ENCODE peak calls at places on chromosomes 13 and 19, in six cellular contexts. One of them, this sample, is unnamed.

GRCh38 chr19:46821512-46822359 is 28.9 kb downstream of the AP2S1 start:
- DNase-seq in progenitor cell of endocrine pancreas: no peak
- DNase-seq in Calu3: no peak
- DNase-seq in tibial artery: no peak
- DNase-seq in cardiac fibroblast: no peak
- DNase-seq in foreskin fibroblast: no peak
- DNase-seq in this sample: no peak

GRCh38 chr19:39303373-39304184 is 7.4 kb downstream of the IFNL1 start:
- DNase-seq in foreskin fibroblast: no peak
- DNase-seq in Calu3: no peak
- DNase-seq in cardiac fibroblast: no peak
- DNase-seq in progenitor cell of endocrine pancreas: no peak
- DNase-seq in tibial artery: peak
- DNase-seq in this sample: no peak

GRCh38 chr19:45574526-45574925 is 10.1 kb downstream of the OPA3 start:
- DNase-seq in foreskin fibroblast: no peak
- DNase-seq in progenitor cell of endocrine pancreas: no peak
- DNase-seq in cardiac fibroblast: no peak
- DNase-seq in tibial artery: no peak
- DNase-seq in Calu3: no peak
- DNase-seq in this sample: no peak

GRCh38 chr13:93670858-93671257 is 444.3 kb downstream of the GPC6 start:
- DNase-seq in Calu3: no peak
- DNase-seq in cardiac fibroblast: no peak
- DNase-seq in foreskin fibroblast: no peak
- DNase-seq in progenitor cell of endocrine pancreas: no peak
- DNase-seq in tibial artery: no peak
- DNase-seq in this sample: no peak

GRCh38 chr13:48731957-48732569 is 78.3 kb downstream of the CYSLTR2 start:
- DNase-seq in foreskin fibroblast: peak
- DNase-seq in cardiac fibroblast: peak
- DNase-seq in progenitor cell of endocrine pancreas: peak
- DNase-seq in tibial artery: no peak
- DNase-seq in Calu3: peak
- DNase-seq in this sample: peak

GRCh38 chr13:106738279-106738678 is 170.3 kb upstream of the ARGLU1 start:
- DNase-seq in progenitor cell of endocrine pancreas: no peak
- DNase-seq in foreskin fibroblast: no peak
- DNase-seq in cardiac fibroblast: no peak
- DNase-seq in Calu3: no peak
- DNase-seq in tibial artery: no peak
- DNase-seq in this sample: no peak

GRCh38 chr19:18118420-18119242 is 21.1 kb downstream of the MAST3 start:
- DNase-seq in Calu3: no peak
- DNase-seq in progenitor cell of endocrine pancreas: no peak
- DNase-seq in cardiac fibroblast: peak
- DNase-seq in foreskin fibroblast: peak
- DNase-seq in tibial artery: no peak
- DNase-seq in this sample: no peak

GRCh38 chr19:37227996-37228395 is 10.0 kb downstream of the ZNF383 start:
- DNase-seq in foreskin fibroblast: peak
- DNase-seq in Calu3: no peak
- DNase-seq in tibial artery: no peak
- DNase-seq in progenitor cell of endocrine pancreas: peak
- DNase-seq in cardiac fibroblast: no peak
- DNase-seq in this sample: peak

GRCh38 chr19:30420881-30421280 is 48.7 kb downstream of the ZNF536 start:
- DNase-seq in foreskin fibroblast: no peak
- DNase-seq in cardiac fibroblast: no peak
- DNase-seq in progenitor cell of endocrine pancreas: no peak
- DNase-seq in tibial artery: no peak
- DNase-seq in Calu3: no peak
- DNase-seq in this sample: no peak

GRCh38 chr13:29474991-29475390 is 120.5 kb downstream of the SLC7A1 start:
- DNase-seq in progenitor cell of endocrine pancreas: no peak
- DNase-seq in foreskin fibroblast: peak
- DNase-seq in Calu3: no peak
- DNase-seq in cardiac fibroblast: peak
- DNase-seq in tibial artery: no peak
- DNase-seq in this sample: no peak

GRCh38 chr13:18212873-18213272 is 968.8 kb downstream of the TUBA3C start:
- DNase-seq in progenitor cell of endocrine pancreas: no peak
- DNase-seq in tibial artery: no peak
- DNase-seq in Calu3: no peak
- DNase-seq in foreskin fibroblast: peak
- DNase-seq in cardiac fibroblast: peak
- DNase-seq in this sample: no peak

GRCh38 chr19:58547323-58548312 is 3.8 kb downstream of the TRIM28 start:
- DNase-seq in progenitor cell of endocrine pancreas: no peak
- DNase-seq in tibial artery: no peak
- DNase-seq in Calu3: no peak
- DNase-seq in foreskin fibroblast: no peak
- DNase-seq in cardiac fibroblast: no peak
- DNase-seq in this sample: no peak

GRCh38 chr13:61664821-61665705 is 249.4 kb upstream of the PCDH20 start:
- DNase-seq in tibial artery: no peak
- DNase-seq in progenitor cell of endocrine pancreas: no peak
- DNase-seq in foreskin fibroblast: no peak
- DNase-seq in cardiac fibroblast: peak
- DNase-seq in Calu3: no peak
- DNase-seq in this sample: no peak

GRCh38 chr13:112998506-112999280 is 29.7 kb downstream of the MCF2L start:
- DNase-seq in tibial artery: no peak
- DNase-seq in cardiac fibroblast: no peak
- DNase-seq in foreskin fibroblast: no peak
- DNase-seq in progenitor cell of endocrine pancreas: no peak
- DNase-seq in Calu3: no peak
- DNase-seq in this sample: no peak

GRCh38 chr13:42930136-42930535 is 61.9 kb downstream of the EPSTI1 start:
- DNase-seq in cardiac fibroblast: no peak
- DNase-seq in tibial artery: no peak
- DNase-seq in foreskin fibroblast: no peak
- DNase-seq in progenitor cell of endocrine pancreas: no peak
- DNase-seq in Calu3: no peak
- DNase-seq in this sample: no peak

GRCh38 chr13:65606622-65607021 is 1623.5 kb downstream of the PCDH9 start:
- DNase-seq in foreskin fibroblast: peak
- DNase-seq in Calu3: no peak
- DNase-seq in cardiac fibroblast: peak
- DNase-seq in tibial artery: no peak
- DNase-seq in progenitor cell of endocrine pancreas: no peak
- DNase-seq in this sample: no peak

GRCh38 chr13:81795710-81796109 is 1454.8 kb upstream of the SPRY2 start:
- DNase-seq in foreskin fibroblast: no peak
- DNase-seq in Calu3: no peak
- DNase-seq in cardiac fibroblast: no peak
- DNase-seq in progenitor cell of endocrine pancreas: no peak
- DNase-seq in tibial artery: no peak
- DNase-seq in this sample: no peak

GRCh38 chr19:52007436-52007804 is 591 bp downstream of the ZNF615 start:
- DNase-seq in cardiac fibroblast: peak
- DNase-seq in progenitor cell of endocrine pancreas: no peak
- DNase-seq in Calu3: peak
- DNase-seq in tibial artery: no peak
- DNase-seq in foreskin fibroblast: no peak
- DNase-seq in this sample: no peak

GRCh38 chr19:46080561-46080960 is 39.8 kb upstream of the IGFL4 start:
- DNase-seq in foreskin fibroblast: peak
- DNase-seq in Calu3: peak
- DNase-seq in progenitor cell of endocrine pancreas: no peak
- DNase-seq in tibial artery: no peak
- DNase-seq in cardiac fibroblast: peak
- DNase-seq in this sample: no peak

GRCh38 chr13:113357529-113357928 is 6.4 kb downstream of the GRTP1 start:
- DNase-seq in Calu3: no peak
- DNase-seq in cardiac fibroblast: no peak
- DNase-seq in foreskin fibroblast: peak
- DNase-seq in progenitor cell of endocrine pancreas: no peak
- DNase-seq in tibial artery: no peak
- DNase-seq in this sample: no peak

GRCh38 chr19:36215276-36216171 is 618 bp downstream of the ZNF146 start:
- DNase-seq in foreskin fibroblast: peak
- DNase-seq in progenitor cell of endocrine pancreas: no peak
- DNase-seq in tibial artery: no peak
- DNase-seq in cardiac fibroblast: peak
- DNase-seq in Calu3: no peak
- DNase-seq in this sample: no peak

GRCh38 chr19:3480383-3481091 is at the start of gene SMIM24:
- DNase-seq in progenitor cell of endocrine pancreas: no peak
- DNase-seq in cardiac fibroblast: no peak
- DNase-seq in Calu3: peak
- DNase-seq in tibial artery: no peak
- DNase-seq in foreskin fibroblast: no peak
- DNase-seq in this sample: no peak

GRCh38 chr13:50512602-50513527 is 330.6 kb downstream of the DLEU7 start:
- DNase-seq in tibial artery: peak
- DNase-seq in Calu3: peak
- DNase-seq in cardiac fibroblast: peak
- DNase-seq in foreskin fibroblast: peak
- DNase-seq in progenitor cell of endocrine pancreas: no peak
- DNase-seq in this sample: peak

GRCh38 chr13:94362411-94362909 is 117.0 kb downstream of the DCT start:
- DNase-seq in cardiac fibroblast: peak
- DNase-seq in foreskin fibroblast: peak
- DNase-seq in Calu3: peak
- DNase-seq in progenitor cell of endocrine pancreas: peak
- DNase-seq in tibial artery: peak
- DNase-seq in this sample: peak

GRCh38 chr19:49894879-49895565 is 1.7 kb downstream of the IL4I1 start:
- DNase-seq in tibial artery: no peak
- DNase-seq in foreskin fibroblast: no peak
- DNase-seq in progenitor cell of endocrine pancreas: no peak
- DNase-seq in Calu3: no peak
- DNase-seq in cardiac fibroblast: no peak
- DNase-seq in this sample: no peak

GRCh38 chr19:42111384-42111783 is 20.9 kb downstream of the POU2F2 start:
- DNase-seq in foreskin fibroblast: peak
- DNase-seq in cardiac fibroblast: peak
- DNase-seq in tibial artery: no peak
- DNase-seq in progenitor cell of endocrine pancreas: no peak
- DNase-seq in Calu3: no peak
- DNase-seq in this sample: no peak

GRCh38 chr13:110642291-110642981 is 27.1 kb downstream of the NAXD start:
- DNase-seq in cardiac fibroblast: no peak
- DNase-seq in progenitor cell of endocrine pancreas: no peak
- DNase-seq in foreskin fibroblast: no peak
- DNase-seq in tibial artery: no peak
- DNase-seq in Calu3: no peak
- DNase-seq in this sample: no peak

GRCh38 chr13:112616586-112617381 is 28.8 kb upstream of the TUBGCP3 start:
- DNase-seq in Calu3: peak
- DNase-seq in progenitor cell of endocrine pancreas: no peak
- DNase-seq in cardiac fibroblast: peak
- DNase-seq in foreskin fibroblast: peak
- DNase-seq in tibial artery: no peak
- DNase-seq in this sample: no peak

GRCh38 chr19:45643024-45643926 is 4.1 kb upstream of the EML2 start:
- DNase-seq in cardiac fibroblast: peak
- DNase-seq in Calu3: peak
- DNase-seq in progenitor cell of endocrine pancreas: peak
- DNase-seq in foreskin fibroblast: peak
- DNase-seq in tibial artery: peak
- DNase-seq in this sample: peak

GRCh38 chr13:90933097-90933826 is 414.2 kb upstream of the MIR17HG start:
- DNase-seq in progenitor cell of endocrine pancreas: no peak
- DNase-seq in foreskin fibroblast: no peak
- DNase-seq in tibial artery: no peak
- DNase-seq in Calu3: no peak
- DNase-seq in cardiac fibroblast: peak
- DNase-seq in this sample: no peak

GRCh38 chr19:49933643-49934042 is 4.3 kb upstream of the NUP62 start:
- DNase-seq in cardiac fibroblast: no peak
- DNase-seq in Calu3: no peak
- DNase-seq in progenitor cell of endocrine pancreas: no peak
- DNase-seq in foreskin fibroblast: no peak
- DNase-seq in tibial artery: no peak
- DNase-seq in this sample: no peak

GRCh38 chr19:17005000-17005399 is 21.6 kb downstream of the CPAMD8 start:
- DNase-seq in Calu3: no peak
- DNase-seq in tibial artery: no peak
- DNase-seq in progenitor cell of endocrine pancreas: no peak
- DNase-seq in foreskin fibroblast: no peak
- DNase-seq in cardiac fibroblast: no peak
- DNase-seq in this sample: no peak
- TF ChIP-seq CTCF in Calu3: no peak
- TF ChIP-seq CTCF in tibial artery: no peak
- TF ChIP-seq CTCF in progenitor cell of endocrine pancreas: peak
- TF ChIP-seq CTCF in foreskin fibroblast: no peak
- TF ChIP-seq CTCF in cardiac fibroblast: no peak
- TF ChIP-seq CTCF in this sample: no peak

GRCh38 chr19:11587973-11588631 is 9.2 kb upstream of the ZNF627 start:
- DNase-seq in progenitor cell of endocrine pancreas: no peak
- DNase-seq in Calu3: peak
- DNase-seq in foreskin fibroblast: no peak
- DNase-seq in tibial artery: no peak
- DNase-seq in cardiac fibroblast: no peak
- DNase-seq in this sample: no peak
- TF ChIP-seq CTCF in progenitor cell of endocrine pancreas: no peak
- TF ChIP-seq CTCF in Calu3: no peak
- TF ChIP-seq CTCF in foreskin fibroblast: no peak
- TF ChIP-seq CTCF in tibial artery: no peak
- TF ChIP-seq CTCF in cardiac fibroblast: no peak
- TF ChIP-seq CTCF in this sample: no peak

DNA sequence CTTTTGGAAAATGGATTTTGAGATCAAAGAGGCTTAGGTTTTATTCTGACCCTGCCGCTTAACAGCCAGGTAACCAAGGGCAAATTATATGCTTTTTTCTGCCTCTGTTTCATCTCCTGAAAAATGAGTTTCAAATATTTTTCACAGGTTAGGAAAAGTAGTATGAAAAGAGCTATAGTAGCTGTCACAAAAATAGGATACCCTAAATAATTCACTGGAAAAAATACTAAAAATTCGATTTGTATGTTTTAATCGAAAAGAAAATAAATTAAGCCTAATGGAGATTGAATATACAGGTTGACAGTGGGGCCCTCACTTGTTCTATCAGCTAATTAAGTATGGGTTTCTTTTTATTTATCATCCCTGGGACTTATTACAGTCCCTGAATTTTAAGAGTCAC is 58.3 kb downstream of the RNF6 start:
- DNase-seq in foreskin fibroblast: no peak
- DNase-seq in Calu3: no peak
- DNase-seq in cardiac fibroblast: no peak
- DNase-seq in tibial artery: no peak
- DNase-seq in progenitor cell of endocrine pancreas: no peak
- DNase-seq in this sample: no peak
- TF ChIP-seq CTCF in foreskin fibroblast: no peak
- TF ChIP-seq CTCF in Calu3: no peak
- TF ChIP-seq CTCF in cardiac fibroblast: no peak
- TF ChIP-seq CTCF in tibial artery: no peak
- TF ChIP-seq CTCF in progenitor cell of endocrine pancreas: no peak
- TF ChIP-seq CTCF in this sample: no peak

DNA sequence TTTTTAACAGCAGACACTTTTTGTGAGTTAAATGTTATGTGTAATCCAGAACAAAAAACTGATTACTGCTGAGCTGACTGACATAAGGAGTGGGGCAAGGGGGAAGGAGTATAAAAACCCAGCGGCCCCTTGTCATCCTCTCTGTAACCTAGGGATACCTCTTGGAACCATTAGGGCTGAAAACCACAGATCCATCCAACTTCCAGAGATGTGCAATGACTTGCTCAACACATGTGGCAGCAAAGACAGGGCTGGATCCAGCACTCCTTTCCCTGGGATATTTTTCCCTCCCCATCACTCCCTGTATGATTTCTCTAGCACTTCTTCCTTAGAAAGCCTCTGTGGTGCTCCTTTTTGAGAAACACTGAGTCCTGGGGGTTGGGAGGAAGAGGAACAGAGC is 219.6 kb downstream of the COG6 start:
- DNase-seq in tibial artery: no peak
- DNase-seq in progenitor cell of endocrine pancreas: no peak
- DNase-seq in foreskin fibroblast: peak
- DNase-seq in cardiac fibroblast: no peak
- DNase-seq in Calu3: no peak
- DNase-seq in this sample: no peak
- TF ChIP-seq CTCF in tibial artery: no peak
- TF ChIP-seq CTCF in progenitor cell of endocrine pancreas: no peak
- TF ChIP-seq CTCF in foreskin fibroblast: no peak
- TF ChIP-seq CTCF in cardiac fibroblast: no peak
- TF ChIP-seq CTCF in Calu3: no peak
- TF ChIP-seq CTCF in this sample: no peak